ENCODE peak calls at places on chromosomes 13 and 19, in four cellular contexts. X, M, E and H are unnamed samples.

GRCh38 chr19:10043286-10043927 is 30.1 kb downstream of the RDH8 start:
- DNase-seq in X (no peak), M (no peak), E (no peak), H (no peak)

GRCh38 chr19:58381460-58382220 is 810 bp upstream of the ZNF837 start:
- DNase-seq in X (no peak), E (no peak), M (no peak), H (no peak)

GRCh38 chr13:46607768-46608553 is 55.0 kb downstream of the LRCH1 start:
- DNase-seq in X (no peak), E (peak), M (no peak), H (peak)

GRCh38 chr19:8526345-8527062 is 12.5 kb upstream of the ZNF414 start:
- DNase-seq in E (peak), X (peak), M (no peak), H (peak)

GRCh38 chr19:34639491-34640085 is 37.4 kb downstream of the SCGB2B2 start:
- DNase-seq in X (peak), E (peak), M (peak), H (peak)

GRCh38 chr19:35908977-35909683 is 1.0 kb upstream of the TYROBP start:
- DNase-seq in E (no peak), M (no peak), X (peak), H (no peak)

GRCh38 chr19:6047741-6048231 is 62.5 kb downstream of the RFX2 start:
- DNase-seq in E (peak), X (no peak), M (no peak), H (no peak)

GRCh38 chr19:31340059-31341025 is 8.9 kb downstream of the TSHZ3 start:
- DNase-seq in M (no peak), E (no peak), X (no peak), H (no peak)

GRCh38 chr19:11798391-11799296 is at the start of gene ZNF491:
- DNase-seq in E (peak), M (peak), X (peak), H (peak)

GRCh38 chr13:75145926-75146325 is 336.0 kb downstream of the TBC1D4 start:
- DNase-seq in X (no peak), M (no peak), E (no peak), H (no peak)

GRCh38 chr19:18967358-18968146 is 26.5 kb upstream of the HOMER3 start:
- DNase-seq in M (no peak), X (peak), E (peak), H (peak)